ENCODE peak calls at places on chromosome X, in five cellular contexts. H is activated CD8-positive, alpha-beta memory T cell treated with anti-CD3 and anti-CD28 coated beads, Interleukin-2, amount 50 U/mL, for 4 hours; N is GM13976; M is astrocyte of the spinal cord; B is activated T-cell treated with anti-CD3 and anti-CD28 coated beads, Interleukin-2, amount 50 U/mL, for 72 hours. D is an unnamed sample.
A peak's percentile ranks its signal among the peaks of the same experiment; 100 is the strongest.

GRCh38 chrX:65668362-65669310 is 1.2 kb downstream of the MSN start:
- DNase-seq in H (peak; percentile 49), N (peak; percentile 23), M (peak; percentile 79), B (peak; percentile 53), D (peak; percentile 49)

GRCh38 chrX:56248492-56248891 is 16.3 kb downstream of the KLF8 start:
- DNase-seq in H (peak; percentile 54), N (peak; percentile 53), M (peak; percentile 33), B (peak; percentile 59), D (peak; percentile 49)

GRCh38 chrX:2650865-2651264 is 40.2 kb upstream of the CD99 start:
- DNase-seq in H (no peak), N (no peak), M (no peak), B (no peak), D (no peak)

GRCh38 chrX:64975491-64975890 is 759 bp downstream of the ZC4H2 start:
- DNase-seq in H (peak; percentile 22), N (peak; percentile 8), M (peak; percentile 15), B (peak; percentile 22), D (no peak)

GRCh38 chrX:17529349-17529748 is 154.3 kb downstream of the NHS start:
- DNase-seq in H (no peak), N (no peak), M (no peak), B (no peak), D (no peak)

GRCh38 chrX:3803305-3803704 is 89.9 kb upstream of the PRKX start:
- DNase-seq in H (no peak), N (no peak), M (no peak), B (no peak), D (no peak)

GRCh38 chrX:75154871-75155270 is 1.2 kb downstream of the ABCB7 start:
- DNase-seq in H (no peak), N (no peak), M (no peak), B (no peak), D (no peak)

GRCh38 chrX:115023139-115023538 is 5.7 kb upstream of the IL13RA2 start:
- DNase-seq in H (no peak), N (no peak), M (peak; percentile 70), B (no peak), D (no peak)

GRCh38 chrX:11562570-11562969 is 103.2 kb downstream of the ARHGAP6 start:
- DNase-seq in H (no peak), N (no peak), M (no peak), B (no peak), D (no peak)

GRCh38 chrX:129566081-129566480 is 26.0 kb downstream of the OCRL start:
- DNase-seq in H (no peak), N (no peak), M (peak; percentile 37), B (no peak), D (no peak)

GRCh38 chrX:23742174-23742692 is 843 bp downstream of the ACOT9 start:
- DNase-seq in H (peak; percentile 14), N (peak; percentile 20), M (peak; percentile 76), B (peak; percentile 18), D (no peak)

GRCh38 chrX:42530027-42530426 is 247.9 kb downstream of the PPP1R2C start:
- DNase-seq in H (no peak), N (no peak), M (peak; percentile 70), B (no peak), D (no peak)

GRCh38 chrX:118156254-118156952 is 39.8 kb upstream of the KLHL13 start:
- DNase-seq in H (no peak), N (no peak), M (no peak), B (no peak), D (no peak)

GRCh38 chrX:119826399-119826959 is 26.3 kb downstream of the UPF3B start:
- DNase-seq in H (no peak), N (peak; percentile 18), M (peak; percentile 20), B (peak; percentile 22), D (no peak)

GRCh38 chrX:42934020-42934701 is 156.2 kb upstream of the PPP1R2C start:
- DNase-seq in H (no peak), N (peak; percentile 7), M (peak; percentile 0), B (peak; percentile 16), D (no peak)

GRCh38 chrX:103517246-103517645 is 2.0 kb downstream of the RAB40A start:
- DNase-seq in H (no peak), N (no peak), M (peak; percentile 75), B (no peak), D (no peak)